ENCODE peak calls at places on chromosomes 1 and 21, in four cellular contexts. B, E, L and F are unnamed samples.
A peak's percentile ranks its signal among the peaks of the same experiment; 100 is the strongest.

GRCh38 chr1:210536263-210536961 is 207.7 kb downstream of the HHAT start:
- DNase-seq in L (no peak), B (no peak), E (no peak), F (no peak)

GRCh38 chr1:228292609-228292911 is 84.7 kb downstream of the OBSCN start:
- DNase-seq in E (no peak), L (no peak), B (no peak), F (no peak)

GRCh38 chr1:228487336-228488106 is at the start of gene RNF187:
- DNase-seq in B (peak; percentile 92), L (no peak), E (peak; percentile 18), F (no peak)

GRCh38 chr1:78619446-78619802 is 824 bp upstream of the IFI44L start:
- DNase-seq in L (no peak), B (no peak), E (no peak), F (no peak)

GRCh38 chr1:2320760-2321159 is 70.6 kb downstream of the MORN1 start:
- DNase-seq in E (no peak), L (no peak), B (no peak), F (peak; percentile 44)

GRCh38 chr1:226664413-226665101 is 74.5 kb downstream of the ITPKB start:
- DNase-seq in L (peak; percentile 61), B (no peak), E (no peak), F (no peak)

GRCh38 chr1:158177705-158178450 is 2.8 kb upstream of the CD1D start:
- DNase-seq in B (peak; percentile 34), E (peak; percentile 16), L (peak; percentile 37), F (peak; percentile 48)

GRCh38 chr1:109498161-109498801 is 4.4 kb downstream of the CYB561D1 start:
- DNase-seq in B (no peak), L (no peak), E (no peak), F (no peak)

GRCh38 chr1:24142546-24143431 is at the start of gene IL22RA1:
- DNase-seq in L (no peak), E (no peak), B (no peak), F (peak; percentile 32)

GRCh38 chr1:154352581-154353459 is 27.5 kb downstream of the ATP8B2 start:
- DNase-seq in L (peak; percentile 11), E (no peak), B (peak; percentile 53), F (peak; percentile 47)

GRCh38 chr1:23543707-23544443 is 12.8 kb upstream of the E2F2 start:
- DNase-seq in L (no peak), B (no peak), E (no peak), F (no peak)

GRCh38 chr1:47399138-47399840 is 16.8 kb upstream of the FOXE3 start:
- DNase-seq in E (no peak), B (no peak), L (no peak), F (no peak)

GRCh38 chr1:180151508-180151907 is 3.2 kb upstream of the QSOX1 start:
- DNase-seq in E (no peak), L (peak; percentile 62), B (no peak), F (peak; percentile 25)

GRCh38 chr1:113278777-113279176 is 111.5 kb upstream of the MAGI3 start:
- DNase-seq in B (no peak), E (no peak), L (no peak), F (no peak)

GRCh38 chr1:32337855-32338636 is 2.0 kb upstream of the MARCKSL1 start:
- DNase-seq in B (no peak), L (no peak), E (no peak), F (no peak)

GRCh38 chr1:18182518-18183160 is 75.0 kb downstream of the IGSF21 start:
- DNase-seq in L (peak; percentile 17), B (no peak), E (no peak), F (peak; percentile 31)

GRCh38 chr1:40532062-40532389 is 589 bp downstream of the ZNF684 start:
- DNase-seq in E (no peak), B (no peak), L (no peak), F (no peak)

GRCh38 chr1:98668733-98669132 is 7.2 kb downstream of the SNX7 start:
- DNase-seq in L (no peak), B (no peak), E (no peak), F (no peak)

GRCh38 chr1:46183119-46183842 is 7.0 kb upstream of the P3R3URF start:
- DNase-seq in L (peak; percentile 97), B (no peak), E (no peak), F (peak; percentile 100)

GRCh38 chr1:31567956-31568570 is 8.3 kb upstream of the TINAGL1 start:
- DNase-seq in L (no peak), E (no peak), B (no peak), F (peak; percentile 79)

GRCh38 chr21:44955141-44955802 is 15.4 kb downstream of the SLX9 start:
- DNase-seq in L (no peak), E (no peak), B (no peak), F (no peak)

GRCh38 chr1:84930329-84930728 is 37.3 kb upstream of the LPAR3 start:
- DNase-seq in E (no peak), B (no peak), L (no peak), F (no peak)

GRCh38 chr1:239711768-239712167 is 325.4 kb downstream of the CHRM3 start:
- DNase-seq in L (no peak), B (no peak), E (no peak), F (no peak)

GRCh38 chr1:109171646-109172045 is 42.1 kb upstream of the SARS1 start:
- DNase-seq in B (no peak), E (no peak), L (no peak), F (no peak)

GRCh38 chr1:8818325-8818775 is 910 bp upstream of the RERE start:
- DNase-seq in E (peak; percentile 2), L (peak; percentile 57), B (no peak), F (peak; percentile 83)

GRCh38 chr1:54397090-54397591 is 9.1 kb downstream of the SSBP3 start:
- DNase-seq in B (no peak), L (no peak), E (no peak), F (no peak)

GRCh38 chr21:43925609-43926008 is 60.6 kb downstream of the AGPAT3 start:
- DNase-seq in B (no peak), L (no peak), E (no peak), F (no peak)

GRCh38 chr1:45003741-45004140 is 7.4 kb downstream of the HECTD3 start:
- DNase-seq in E (no peak), B (no peak), L (no peak), F (no peak)

GRCh38 chr1:93446837-93447451 is 974 bp upstream of the FNBP1L start:
- DNase-seq in B (no peak), L (no peak), E (no peak), F (peak; percentile 41)

GRCh38 chr1:21774835-21775541 is 8.0 kb downstream of the USP48 start:
- DNase-seq in L (no peak), B (no peak), E (no peak), F (no peak)

GRCh38 chr1:213649373-213649772 is 338.4 kb upstream of the PROX1 start:
- DNase-seq in E (no peak), B (no peak), L (no peak), F (no peak)